ENCODE peak calls at places on chromosomes 1 and 21, in eight cellular contexts. One of them, this sample, is unnamed.

GRCh38 chr1:53132176-53132575 is 10.3 kb downstream of the SLC1A7 start:
- DNase-seq in activated T-cell treated with anti-CD3 and anti-CD28 coated beads for 1 hour: no peak
- DNase-seq in T-helper 2 cell treated with Interferon-gamma antibody and Interleukin-4, amounts not matched to agents 5 μg/mL and 100 μg/mL, for 36 hours: no peak
- DNase-seq in HEK293T: no peak
- DNase-seq in activated CD8-positive, alpha-beta T cell treated with anti-CD3 and anti-CD28 coated beads for 36 hours: no peak
- DNase-seq in AG08396: no peak
- DNase-seq in neural progenitor cell: no peak
- DNase-seq in epithelial cell of prostate: no peak
- DNase-seq in this sample: no peak

GRCh38 chr1:46687095-46687659 is 15.5 kb downstream of the TEX38 start:
- DNase-seq in epithelial cell of prostate: no peak
- DNase-seq in activated CD8-positive, alpha-beta T cell treated with anti-CD3 and anti-CD28 coated beads for 36 hours: no peak
- DNase-seq in AG08396: peak
- DNase-seq in T-helper 2 cell treated with Interferon-gamma antibody and Interleukin-4, amounts not matched to agents 5 μg/mL and 100 μg/mL, for 36 hours: no peak
- DNase-seq in HEK293T: no peak
- DNase-seq in neural progenitor cell: no peak
- DNase-seq in activated T-cell treated with anti-CD3 and anti-CD28 coated beads for 1 hour: no peak
- DNase-seq in this sample: no peak

GRCh38 chr1:34740161-34740875 is 14.5 kb upstream of the GJB5 start:
- DNase-seq in activated CD8-positive, alpha-beta T cell treated with anti-CD3 and anti-CD28 coated beads for 36 hours: no peak
- DNase-seq in AG08396: no peak
- DNase-seq in HEK293T: no peak
- DNase-seq in epithelial cell of prostate: no peak
- DNase-seq in activated T-cell treated with anti-CD3 and anti-CD28 coated beads for 1 hour: no peak
- DNase-seq in T-helper 2 cell treated with Interferon-gamma antibody and Interleukin-4, amounts not matched to agents 5 μg/mL and 100 μg/mL, for 36 hours: no peak
- DNase-seq in neural progenitor cell: peak
- DNase-seq in this sample: no peak

GRCh38 chr1:6235302-6235680 is 473 bp downstream of the ICMT start:
- DNase-seq in epithelial cell of prostate: no peak
- DNase-seq in activated T-cell treated with anti-CD3 and anti-CD28 coated beads for 1 hour: no peak
- DNase-seq in T-helper 2 cell treated with Interferon-gamma antibody and Interleukin-4, amounts not matched to agents 5 μg/mL and 100 μg/mL, for 36 hours: no peak
- DNase-seq in HEK293T: no peak
- DNase-seq in AG08396: no peak
- DNase-seq in neural progenitor cell: no peak
- DNase-seq in activated CD8-positive, alpha-beta T cell treated with anti-CD3 and anti-CD28 coated beads for 36 hours: peak
- DNase-seq in this sample: no peak

GRCh38 chr1:229028509-229028908 is 242.4 kb upstream of the RAB4A start:
- DNase-seq in neural progenitor cell: peak
- DNase-seq in activated T-cell treated with anti-CD3 and anti-CD28 coated beads for 1 hour: no peak
- DNase-seq in T-helper 2 cell treated with Interferon-gamma antibody and Interleukin-4, amounts not matched to agents 5 μg/mL and 100 μg/mL, for 36 hours: no peak
- DNase-seq in epithelial cell of prostate: no peak
- DNase-seq in HEK293T: no peak
- DNase-seq in AG08396: no peak
- DNase-seq in activated CD8-positive, alpha-beta T cell treated with anti-CD3 and anti-CD28 coated beads for 36 hours: no peak
- DNase-seq in this sample: no peak

GRCh38 chr21:39568380-39568779 is 44.4 kb upstream of the B3GALT5 start:
- DNase-seq in AG08396: no peak
- DNase-seq in epithelial cell of prostate: no peak
- DNase-seq in HEK293T: no peak
- DNase-seq in activated CD8-positive, alpha-beta T cell treated with anti-CD3 and anti-CD28 coated beads for 36 hours: no peak
- DNase-seq in T-helper 2 cell treated with Interferon-gamma antibody and Interleukin-4, amounts not matched to agents 5 μg/mL and 100 μg/mL, for 36 hours: no peak
- DNase-seq in activated T-cell treated with anti-CD3 and anti-CD28 coated beads for 1 hour: no peak
- DNase-seq in neural progenitor cell: no peak
- DNase-seq in this sample: no peak

GRCh38 chr1:223683586-223684487 is 18.3 kb upstream of the CAPN8 start:
- DNase-seq in T-helper 2 cell treated with Interferon-gamma antibody and Interleukin-4, amounts not matched to agents 5 μg/mL and 100 μg/mL, for 36 hours: no peak
- DNase-seq in neural progenitor cell: peak
- DNase-seq in activated CD8-positive, alpha-beta T cell treated with anti-CD3 and anti-CD28 coated beads for 36 hours: peak
- DNase-seq in epithelial cell of prostate: no peak
- DNase-seq in AG08396: no peak
- DNase-seq in activated T-cell treated with anti-CD3 and anti-CD28 coated beads for 1 hour: peak
- DNase-seq in HEK293T: peak
- DNase-seq in this sample: no peak

GRCh38 chr1:118753976-118754375 is 234.2 kb downstream of the TBX15 start:
- DNase-seq in AG08396: no peak
- DNase-seq in HEK293T: no peak
- DNase-seq in epithelial cell of prostate: no peak
- DNase-seq in T-helper 2 cell treated with Interferon-gamma antibody and Interleukin-4, amounts not matched to agents 5 μg/mL and 100 μg/mL, for 36 hours: no peak
- DNase-seq in neural progenitor cell: no peak
- DNase-seq in activated T-cell treated with anti-CD3 and anti-CD28 coated beads for 1 hour: no peak
- DNase-seq in activated CD8-positive, alpha-beta T cell treated with anti-CD3 and anti-CD28 coated beads for 36 hours: no peak
- DNase-seq in this sample: no peak

GRCh38 chr1:81664341-81664740 is 136.4 kb upstream of the ADGRL2 start:
- DNase-seq in HEK293T: no peak
- DNase-seq in activated CD8-positive, alpha-beta T cell treated with anti-CD3 and anti-CD28 coated beads for 36 hours: no peak
- DNase-seq in AG08396: no peak
- DNase-seq in T-helper 2 cell treated with Interferon-gamma antibody and Interleukin-4, amounts not matched to agents 5 μg/mL and 100 μg/mL, for 36 hours: no peak
- DNase-seq in activated T-cell treated with anti-CD3 and anti-CD28 coated beads for 1 hour: no peak
- DNase-seq in epithelial cell of prostate: no peak
- DNase-seq in neural progenitor cell: no peak
- DNase-seq in this sample: no peak

GRCh38 chr1:17873007-17873675 is 118.0 kb downstream of the ACTL8 start:
- DNase-seq in activated T-cell treated with anti-CD3 and anti-CD28 coated beads for 1 hour: no peak
- DNase-seq in T-helper 2 cell treated with Interferon-gamma antibody and Interleukin-4, amounts not matched to agents 5 μg/mL and 100 μg/mL, for 36 hours: no peak
- DNase-seq in activated CD8-positive, alpha-beta T cell treated with anti-CD3 and anti-CD28 coated beads for 36 hours: no peak
- DNase-seq in epithelial cell of prostate: no peak
- DNase-seq in HEK293T: no peak
- DNase-seq in neural progenitor cell: no peak
- DNase-seq in AG08396: no peak
- DNase-seq in this sample: no peak

GRCh38 chr1:59477286-59477685 is 180.4 kb downstream of the FGGY start:
- DNase-seq in activated T-cell treated with anti-CD3 and anti-CD28 coated beads for 1 hour: no peak
- DNase-seq in HEK293T: no peak
- DNase-seq in T-helper 2 cell treated with Interferon-gamma antibody and Interleukin-4, amounts not matched to agents 5 μg/mL and 100 μg/mL, for 36 hours: peak
- DNase-seq in AG08396: no peak
- DNase-seq in epithelial cell of prostate: peak
- DNase-seq in neural progenitor cell: no peak
- DNase-seq in activated CD8-positive, alpha-beta T cell treated with anti-CD3 and anti-CD28 coated beads for 36 hours: peak
- DNase-seq in this sample: no peak

This sample was measured in GM12878.